ENCODE peak calls at places on chromosome 17, in four cellular contexts. X is HuH-7.5; L is stimulated activated CD8-positive, alpha-beta memory T cell treated with anti-CD3 and anti-CD28 coated beads, Interleukin-4, amount 100 ng/mL, for 1 hour; F is GDM1. U is an unnamed sample.

GRCh38 chr17:6534846-6535514 is 21.4 kb downstream of the PITPNM3 start:
- DNase-seq in L (no peak), F (no peak), X (no peak), U (no peak)

GRCh38 chr17:38326996-38327792 is 16.6 kb downstream of the GPR179 start:
- DNase-seq in F (peak), X (no peak), L (no peak), U (no peak)

GRCh38 chr17:21031756-21032396 is 10.9 kb downstream of the USP22 start:
- DNase-seq in L (no peak), X (no peak), F (no peak), U (no peak)

GRCh38 chr17:48547839-48548686 is 3.2 kb upstream of the HOXB2 start:
- DNase-seq in F (no peak), L (no peak), X (no peak), U (no peak)

GRCh38 chr17:67629963-67630320 is 87.8 kb upstream of the NOL11 start:
- DNase-seq in F (no peak), X (no peak), L (no peak), U (no peak)

GRCh38 chr17:28340374-28340773 is 4.8 kb downstream of the TNFAIP1 start:
- DNase-seq in X (no peak), F (no peak), L (no peak), U (no peak)

GRCh38 chr17:8979715-8980114 is 14.2 kb upstream of the PIK3R5 start:
- DNase-seq in F (no peak), L (no peak), X (no peak), U (no peak)

GRCh38 chr17:66892286-66892685 is 57.4 kb downstream of the CACNG5 start:
- DNase-seq in L (no peak), X (no peak), F (no peak), U (no peak)

GRCh38 chr17:39631403-39631802 is 4.7 kb downstream of the PPP1R1B start:
- DNase-seq in L (no peak), X (no peak), F (no peak), U (no peak)

GRCh38 chr17:19284005-19284959 is 47.1 kb downstream of the EPN2 start:
- DNase-seq in F (no peak), L (no peak), X (no peak), U (no peak)

GRCh38 chr17:39527220-39527813 is 66.0 kb downstream of the CDK12 start:
- DNase-seq in X (no peak), L (no peak), F (no peak), U (no peak)

U was measured in A549.